ENCODE peak calls at places on chromosomes 4 and X, in four cellular contexts. One of them, this sample, is unnamed.

GRCh38 chr4:185033072-185033471 is 14.8 kb downstream of the HELT start:
- DNase-seq in K562: no peak
- DNase-seq in GM12878: no peak
- DNase-seq in HepG2: no peak
- DNase-seq in this sample: no peak

GRCh38 chrX:24498181-24498580 is 33.1 kb downstream of the PDK3 start:
- DNase-seq in K562: peak
- DNase-seq in GM12878: no peak
- DNase-seq in HepG2: peak
- DNase-seq in this sample: no peak

GRCh38 chr4:37664696-37665095 is 21.5 kb downstream of the RELL1 start:
- DNase-seq in K562: no peak
- DNase-seq in GM12878: no peak
- DNase-seq in HepG2: no peak
- DNase-seq in this sample: no peak

GRCh38 chr4:76740866-76741662 is 156.9 kb downstream of the SOWAHB start:
- DNase-seq in K562: no peak
- DNase-seq in GM12878: no peak
- DNase-seq in HepG2: no peak
- DNase-seq in this sample: no peak

GRCh38 chr4:161767116-161767515 is 396.7 kb downstream of the FSTL5 start:
- DNase-seq in K562: no peak
- DNase-seq in GM12878: no peak
- DNase-seq in HepG2: no peak
- DNase-seq in this sample: no peak

GRCh38 chr4:173135241-173135847 is 33.3 kb upstream of the GALNT7 start:
- DNase-seq in K562: no peak
- DNase-seq in GM12878: no peak
- DNase-seq in HepG2: no peak
- DNase-seq in this sample: no peak

GRCh38 chr4:184322328-184323025 is 104.8 kb upstream of the ENPP6 start:
- DNase-seq in K562: no peak
- DNase-seq in GM12878: no peak
- DNase-seq in HepG2: no peak
- DNase-seq in this sample: no peak

GRCh38 chr4:126895988-126896570 is 736.7 kb upstream of the INTU start:
- DNase-seq in K562: no peak
- DNase-seq in GM12878: no peak
- DNase-seq in HepG2: no peak
- DNase-seq in this sample: no peak

GRCh38 chr4:132333723-132334045 is 815.4 kb upstream of the PCDH10 start:
- DNase-seq in K562: no peak
- DNase-seq in GM12878: no peak
- DNase-seq in HepG2: no peak
- DNase-seq in this sample: no peak

GRCh38 chr4:146098978-146099377 is 76.5 kb upstream of the LSM6 start:
- DNase-seq in K562: no peak
- DNase-seq in GM12878: peak
- DNase-seq in HepG2: no peak
- DNase-seq in this sample: no peak

GRCh38 chrX:49276671-49277519 is 7.3 kb downstream of the PPP1R3F start:
- DNase-seq in K562: no peak
- DNase-seq in GM12878: no peak
- DNase-seq in HepG2: no peak
- DNase-seq in this sample: no peak

GRCh38 chrX:55867254-55867653 is 149.7 kb downstream of the RRAGB start:
- DNase-seq in K562: peak
- DNase-seq in GM12878: peak
- DNase-seq in HepG2: no peak
- DNase-seq in this sample: no peak

GRCh38 chr4:133537882-133538281 is 388.8 kb downstream of the PCDH10 start:
- DNase-seq in K562: no peak
- DNase-seq in GM12878: no peak
- DNase-seq in HepG2: no peak
- DNase-seq in this sample: no peak

GRCh38 chr4:8267077-8267476 is 2.5 kb upstream of the HTRA3 start:
- DNase-seq in K562: peak
- DNase-seq in GM12878: no peak
- DNase-seq in HepG2: peak
- DNase-seq in this sample: peak

GRCh38 chrX:11792461-11793421 is 34.7 kb downstream of the MSL3 start:
- DNase-seq in K562: no peak
- DNase-seq in GM12878: peak
- DNase-seq in HepG2: no peak
- DNase-seq in this sample: no peak

GRCh38 chr4:1564535-1565375 is 119.4 kb downstream of the FAM53A start:
- DNase-seq in K562: no peak
- DNase-seq in GM12878: no peak
- DNase-seq in HepG2: no peak
- DNase-seq in this sample: no peak

GRCh38 chr4:156336516-156336915 is 382.9 kb upstream of the CTSO start:
- DNase-seq in K562: no peak
- DNase-seq in GM12878: no peak
- DNase-seq in HepG2: no peak
- DNase-seq in this sample: no peak

GRCh38 chr4:100895572-100896197 is 377.9 kb upstream of the EMCN start:
- DNase-seq in K562: no peak
- DNase-seq in GM12878: peak
- DNase-seq in HepG2: no peak
- DNase-seq in this sample: no peak

GRCh38 chr4:109440948-109441347 is 7.3 kb downstream of the SEC24B start:
- DNase-seq in K562: no peak
- DNase-seq in GM12878: no peak
- DNase-seq in HepG2: no peak
- DNase-seq in this sample: no peak

GRCh38 chrX:150772150-150772970 is 79.2 kb downstream of the MTMR1 start:
- DNase-seq in K562: peak
- DNase-seq in GM12878: no peak
- DNase-seq in HepG2: peak
- DNase-seq in this sample: peak

GRCh38 chr4:188484256-188484655 is 345.0 kb downstream of the TRIML1 start:
- DNase-seq in K562: no peak
- DNase-seq in GM12878: no peak
- DNase-seq in HepG2: no peak
- DNase-seq in this sample: no peak

DNA sequence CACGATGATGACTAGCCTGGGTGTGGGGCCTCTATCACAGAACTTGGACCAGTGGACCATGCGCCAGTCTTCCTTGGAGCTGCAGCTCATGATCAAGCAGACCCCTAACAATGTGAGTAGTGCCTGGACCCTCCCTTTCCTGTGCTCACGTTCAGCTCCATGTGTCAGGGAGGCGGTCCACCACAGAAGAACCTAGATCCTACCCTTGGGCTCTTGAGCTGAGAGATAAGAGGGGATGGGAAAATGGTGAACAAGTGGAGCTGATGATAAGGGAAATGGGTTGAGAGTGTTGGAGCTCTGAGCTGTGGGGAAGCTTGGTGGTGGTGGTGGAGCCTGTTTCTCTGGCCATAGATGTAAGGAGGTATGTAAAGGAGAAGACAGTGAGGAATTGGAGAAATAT is 13.1 kb downstream of the MED12 start:
- DNase-seq in K562: peak
- DNase-seq in GM12878: no peak
- DNase-seq in HepG2: no peak
- DNase-seq in this sample: no peak
- TF ChIP-seq NR2C2 in K562: no peak
- TF ChIP-seq NR2C2 in GM12878: no peak
- TF ChIP-seq NR2C2 in HepG2: no peak
- TF ChIP-seq NR2C2 in this sample: no peak

GRCh38 chrX:103362504-103362903 is 6.2 kb downstream of the TCEAL9 start:
- DNase-seq in K562: no peak
- DNase-seq in GM12878: no peak
- DNase-seq in HepG2: peak
- DNase-seq in this sample: no peak
- TF ChIP-seq NR2C2 in K562: no peak
- TF ChIP-seq NR2C2 in GM12878: no peak
- TF ChIP-seq NR2C2 in HepG2: no peak
- TF ChIP-seq NR2C2 in this sample: no peak

GRCh38 chr4:21948347-21949072 is at the start of gene KCNIP4:
- DNase-seq in K562: no peak
- DNase-seq in GM12878: no peak
- DNase-seq in HepG2: no peak
- DNase-seq in this sample: peak
- TF ChIP-seq NR2C2 in K562: no peak
- TF ChIP-seq NR2C2 in GM12878: no peak
- TF ChIP-seq NR2C2 in HepG2: no peak
- TF ChIP-seq NR2C2 in this sample: no peak

GRCh38 chr4:31390849-31391248 is 670.7 kb downstream of the PCDH7 start:
- DNase-seq in K562: no peak
- DNase-seq in GM12878: no peak
- DNase-seq in HepG2: no peak
- DNase-seq in this sample: no peak
- TF ChIP-seq NR2C2 in K562: no peak
- TF ChIP-seq NR2C2 in GM12878: no peak
- TF ChIP-seq NR2C2 in HepG2: no peak
- TF ChIP-seq NR2C2 in this sample: no peak

DNA sequence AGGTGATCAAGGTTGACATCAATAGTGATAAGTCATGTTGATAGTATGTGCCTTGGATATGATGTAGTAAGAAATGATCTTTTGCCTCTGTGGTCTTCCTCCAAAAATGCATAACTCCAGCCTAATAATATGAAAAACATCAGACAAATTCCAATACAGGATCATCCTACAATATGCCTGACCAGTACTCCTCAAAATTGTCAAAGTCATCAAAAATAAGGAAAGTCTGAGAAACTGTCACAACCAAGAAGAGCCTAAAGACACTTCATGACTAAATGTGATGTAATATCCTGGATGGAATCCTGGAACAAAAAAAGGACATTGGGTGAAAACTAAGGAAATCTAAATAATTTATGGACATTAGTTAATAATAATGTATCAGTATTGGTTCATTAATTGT is 50.3 kb upstream of the LCORL start:
- DNase-seq in K562: no peak
- DNase-seq in GM12878: no peak
- DNase-seq in HepG2: no peak
- DNase-seq in this sample: no peak
- TF ChIP-seq NR2C2 in K562: no peak
- TF ChIP-seq NR2C2 in GM12878: no peak
- TF ChIP-seq NR2C2 in HepG2: no peak
- TF ChIP-seq NR2C2 in this sample: no peak

GRCh38 chr4:84562156-84562555 is 20.8 kb upstream of the CDS1 start:
- DNase-seq in K562: no peak
- DNase-seq in GM12878: no peak
- DNase-seq in HepG2: no peak
- DNase-seq in this sample: no peak
- TF ChIP-seq NR2C2 in K562: no peak
- TF ChIP-seq NR2C2 in GM12878: no peak
- TF ChIP-seq NR2C2 in HepG2: no peak
- TF ChIP-seq NR2C2 in this sample: no peak

DNA sequence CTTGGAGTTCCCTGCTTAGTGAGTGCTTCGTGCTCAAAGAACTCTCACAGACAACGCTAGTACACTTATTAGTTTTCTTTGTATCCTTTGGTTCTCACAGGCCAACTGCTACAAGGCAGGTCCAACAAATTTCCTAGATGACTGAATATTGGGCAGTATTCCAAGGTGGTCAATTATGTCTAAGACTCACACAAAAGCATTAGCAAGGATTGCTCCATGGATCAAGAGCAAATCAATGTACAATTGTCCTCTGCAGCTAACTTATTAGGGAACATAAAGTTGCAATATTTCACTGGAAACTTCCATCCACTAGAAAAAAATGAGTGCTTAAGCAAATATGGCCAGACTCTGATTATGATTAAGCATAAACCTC is 42.7 kb upstream of the TRIM2 start:
- DNase-seq in K562: no peak
- DNase-seq in GM12878: no peak
- DNase-seq in HepG2: no peak
- DNase-seq in this sample: no peak
- TF ChIP-seq NR2C2 in K562: no peak
- TF ChIP-seq NR2C2 in GM12878: no peak
- TF ChIP-seq NR2C2 in HepG2: no peak
- TF ChIP-seq NR2C2 in this sample: no peak

DNA sequence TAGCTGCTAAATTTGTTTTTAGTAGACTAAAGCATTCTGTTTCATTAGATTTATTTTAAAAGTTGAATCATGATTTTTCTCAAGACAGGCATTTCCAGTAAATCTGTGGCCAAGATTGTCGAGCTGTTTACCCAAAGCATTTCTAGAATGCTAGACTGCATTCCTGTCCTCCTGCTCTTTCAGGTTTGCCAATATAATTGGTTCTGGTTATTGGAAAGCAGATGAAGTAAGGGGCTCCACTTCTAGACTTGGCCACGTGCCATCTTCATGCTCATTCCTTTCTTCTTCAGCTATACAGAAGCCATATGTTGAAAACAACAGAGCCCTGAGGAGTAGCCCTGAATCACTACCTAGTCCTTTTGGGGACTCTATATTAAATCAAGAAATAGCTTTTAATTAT is 62.5 kb downstream of the PGRMC2 start:
- DNase-seq in K562: no peak
- DNase-seq in GM12878: no peak
- DNase-seq in HepG2: no peak
- DNase-seq in this sample: no peak
- TF ChIP-seq NR2C2 in K562: no peak
- TF ChIP-seq NR2C2 in GM12878: no peak
- TF ChIP-seq NR2C2 in HepG2: no peak
- TF ChIP-seq NR2C2 in this sample: no peak

DNA sequence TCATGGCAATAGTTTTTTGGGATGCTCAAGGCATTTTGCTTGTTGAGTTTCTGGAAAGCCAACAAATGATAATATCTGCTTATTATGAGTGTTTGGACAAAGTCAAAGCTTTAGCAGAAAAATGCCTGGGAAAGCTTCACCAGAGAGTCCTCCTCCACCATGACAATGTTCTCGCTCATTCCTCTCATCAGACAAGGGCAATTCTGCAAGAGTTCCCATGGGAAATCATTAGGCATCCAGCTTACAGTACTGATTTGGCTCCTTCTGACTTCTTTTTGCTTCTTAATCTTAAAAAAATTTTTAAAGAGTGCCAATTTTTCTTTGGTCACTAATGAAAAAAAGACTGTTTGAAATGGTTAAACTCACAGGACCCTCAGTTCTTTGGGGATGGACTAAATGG is 136.3 kb downstream of the UBE2K start:
- DNase-seq in K562: no peak
- DNase-seq in GM12878: no peak
- DNase-seq in HepG2: no peak
- DNase-seq in this sample: no peak
- TF ChIP-seq NR2C2 in K562: no peak
- TF ChIP-seq NR2C2 in GM12878: no peak
- TF ChIP-seq NR2C2 in HepG2: no peak
- TF ChIP-seq NR2C2 in this sample: no peak